ENCODE peak calls at places on chromosomes 16 and 17, in five cellular contexts. V, R, G, U and B are unnamed samples.

GRCh38 chr16:22252317-22252716 is 44.9 kb upstream of the POLR3E start:
- DNase-seq in V (no peak), R (no peak), G (no peak), U (no peak), B (no peak)

GRCh38 chr16:19446300-19446846 is 28.7 kb downstream of the TMC5 start:
- DNase-seq in V (no peak), R (no peak), G (no peak), U (no peak), B (no peak)

GRCh38 chr17:82845163-82845807 is 5.5 kb upstream of the ZNF750 start:
- DNase-seq in V (no peak), R (no peak), G (no peak), U (no peak), B (no peak)

GRCh38 chr17:8188408-8188839 is 1.6 kb downstream of the BORCS6 start:
- DNase-seq in V (no peak), R (no peak), G (no peak), U (no peak), B (no peak)

GRCh38 chr16:81036751-81037350 is 1.2 kb downstream of the ATMIN start:
- DNase-seq in V (peak), R (no peak), G (no peak), U (peak), B (peak)

GRCh38 chr16:75121949-75122568 is 5.5 kb upstream of the LDHD start:
- DNase-seq in V (no peak), R (no peak), G (no peak), U (no peak), B (no peak)

GRCh38 chr16:87132361-87133014 is 184.7 kb downstream of the C16orf95 start:
- DNase-seq in V (no peak), R (no peak), G (no peak), U (peak), B (no peak)

GRCh38 chr17:61335845-61336655 is 63.6 kb upstream of the TBX2 start:
- DNase-seq in V (peak), R (no peak), G (peak), U (no peak), B (no peak)

GRCh38 chr16:8096211-8096610 is 494.1 kb downstream of the TMEM114 start:
- DNase-seq in V (no peak), R (no peak), G (no peak), U (no peak), B (no peak)

GRCh38 chr17:6713918-6714271 is 726 bp upstream of the SLC13A5 start:
- DNase-seq in V (no peak), R (no peak), G (no peak), U (no peak), B (no peak)

GRCh38 chr16:73202176-73202729 is 154.3 kb upstream of the ZFHX3 start:
- DNase-seq in V (peak), R (no peak), G (no peak), U (peak), B (peak)

GRCh38 chr17:75845058-75845711 is 981 bp upstream of the UNC13D start:
- DNase-seq in V (peak), R (peak), G (no peak), U (peak), B (peak)

GRCh38 chr16:81731636-81732035 is 47.5 kb upstream of the PLCG2 start:
- DNase-seq in V (no peak), R (no peak), G (no peak), U (no peak), B (no peak)

GRCh38 chr16:75452464-75453190 is 11.9 kb downstream of the TMEM170A start:
- DNase-seq in V (no peak), R (no peak), G (no peak), U (no peak), B (no peak)

GRCh38 chr16:49700928-49701685 is 154.8 kb downstream of the ZNF423 start:
- DNase-seq in V (peak), R (no peak), G (no peak), U (no peak), B (no peak)

GRCh38 chr17:61076649-61077048 is 323.0 kb upstream of the TBX2 start:
- DNase-seq in V (no peak), R (no peak), G (peak), U (no peak), B (no peak)

GRCh38 chr16:75860654-75861053 is 134.4 kb upstream of the CPHXL start:
- DNase-seq in V (peak), R (no peak), G (no peak), U (no peak), B (no peak)

GRCh38 chr17:44155488-44155887 is 13.8 kb downstream of the HROB start:
- DNase-seq in V (no peak), R (no peak), G (no peak), U (no peak), B (no peak)

GRCh38 chr17:31629696-31630470 is 229.2 kb downstream of the COPRS start:
- DNase-seq in V (no peak), R (no peak), G (no peak), U (peak), B (no peak)

GRCh38 chr17:81258292-81258691 is 19.2 kb downstream of the NDUFAF8 start:
- DNase-seq in V (no peak), R (no peak), G (no peak), U (no peak), B (no peak)

GRCh38 chr16:86494565-86495356 is 15.6 kb upstream of the FOXF1 start:
- DNase-seq in V (no peak), R (no peak), G (no peak), U (no peak), B (no peak)

GRCh38 chr17:74843352-74843627 is 16.4 kb downstream of the GRIN2C start:
- DNase-seq in V (no peak), R (no peak), G (no peak), U (no peak), B (no peak)

GRCh38 chr16:7524419-7524818 is 191.8 kb downstream of the RBFOX1 start:
- DNase-seq in V (no peak), R (no peak), G (no peak), U (no peak), B (no peak)

GRCh38 chr17:79952265-79952877 is 83.3 kb downstream of the TBC1D16 start:
- DNase-seq in V (no peak), R (no peak), G (no peak), U (no peak), B (no peak)

GRCh38 chr17:56918916-56919315 is 5.1 kb upstream of the TRIM25 start:
- DNase-seq in V (no peak), R (no peak), G (no peak), U (no peak), B (no peak)

GRCh38 chr17:73064084-73064938 is 28.2 kb downstream of the SLC39A11 start:
- DNase-seq in V (peak), R (no peak), G (peak), U (no peak), B (no peak)

GRCh38 chr17:57622886-57623433 is 122.1 kb downstream of the CCDC182 start:
- DNase-seq in V (peak), R (no peak), G (peak), U (peak), B (peak)